ENCODE peak calls at places on chromosome 7, in eight cellular contexts. D is IMR-90, Z is A549, A is HCT116, P is H1, M is K562, V is HepG2, I is GM12878. H is an unnamed sample.

GRCh38 chr7:877312-878232 is 1.2 kb downstream of the GET4 start:
- DNase-seq in D (no peak), Z (no peak), A (no peak), P (no peak), M (peak), V (peak), I (no peak), H (no peak)

GRCh38 chr7:641966-642365 is 84.5 kb upstream of the DNAAF5 start:
- DNase-seq in D (no peak), Z (no peak), A (no peak), P (no peak), M (no peak), V (no peak), I (no peak), H (no peak)

GRCh38 chr7:121116399-121116798 is 127.9 kb downstream of the CPED1 start:
- DNase-seq in D (no peak), Z (no peak), A (no peak), P (no peak), M (no peak), V (no peak), I (no peak), H (no peak)

GRCh38 chr7:111561659-111561908 is 708 bp downstream of the IMMP2L start:
- DNase-seq in D (no peak), Z (no peak), A (no peak), P (no peak), M (peak), V (no peak), I (no peak), H (no peak)

GRCh38 chr7:50502001-50502684 is 52.0 kb upstream of the FIGNL1 start:
- DNase-seq in D (peak), Z (peak), A (no peak), P (no peak), M (peak), V (no peak), I (no peak), H (peak)

GRCh38 chr7:26655761-26656160 is 208.6 kb downstream of the SKAP2 start:
- DNase-seq in D (no peak), Z (no peak), A (no peak), P (no peak), M (no peak), V (no peak), I (no peak), H (no peak)

GRCh38 chr7:2008101-2008935 is 224.4 kb downstream of the MAD1L1 start:
- DNase-seq in D (no peak), Z (no peak), A (no peak), P (no peak), M (no peak), V (no peak), I (no peak), H (no peak)

GRCh38 chr7:71735961-71736556 is 604.1 kb downstream of the GALNT17 start:
- DNase-seq in D (peak), Z (peak), A (peak), P (peak), M (peak), V (peak), I (no peak), H (peak)

GRCh38 chr7:114150704-114151103 is 231.9 kb upstream of the PPP1R3A start:
- DNase-seq in D (no peak), Z (no peak), A (no peak), P (no peak), M (no peak), V (no peak), I (no peak), H (no peak)

GRCh38 chr7:41108821-41109220 is 594.1 kb downstream of the INHBA start:
- DNase-seq in D (no peak), Z (no peak), A (no peak), P (no peak), M (no peak), V (no peak), I (no peak), H (no peak)

GRCh38 chr7:65832281-65832680 is 40.6 kb upstream of the VKORC1L1 start:
- DNase-seq in D (peak), Z (peak), A (no peak), P (no peak), M (peak), V (no peak), I (no peak), H (peak)

GRCh38 chr7:122383934-122384333 is 79.4 kb upstream of the FEZF1 start:
- DNase-seq in D (no peak), Z (no peak), A (no peak), P (no peak), M (no peak), V (no peak), I (peak), H (no peak)

GRCh38 chr7:117892821-117893220 is 19.6 kb upstream of the CTTNBP2 start:
- DNase-seq in D (no peak), Z (no peak), A (no peak), P (no peak), M (no peak), V (no peak), I (no peak), H (no peak)

GRCh38 chr7:135716677-135717238 is 11.2 kb downstream of the SLC13A4 start:
- DNase-seq in D (peak), Z (peak), A (no peak), P (no peak), M (no peak), V (no peak), I (no peak), H (peak)

GRCh38 chr7:26038201-26038990 is 113.6 kb upstream of the NFE2L3 start:
- DNase-seq in D (no peak), Z (no peak), A (no peak), P (no peak), M (no peak), V (no peak), I (no peak), H (no peak)

GRCh38 chr7:127968547-127968946 is 62.7 kb downstream of the LRRC4 start:
- DNase-seq in D (no peak), Z (no peak), A (no peak), P (no peak), M (no peak), V (no peak), I (no peak), H (peak)

GRCh38 chr7:39172137-39172536 is 194.4 kb downstream of the POU6F2 start:
- DNase-seq in D (no peak), Z (no peak), A (no peak), P (no peak), M (no peak), V (no peak), I (no peak), H (no peak)

GRCh38 chr7:28128608-28129007 is 52.0 kb downstream of the JAZF1 start:
- DNase-seq in D (no peak), Z (no peak), A (no peak), P (no peak), M (no peak), V (no peak), I (no peak), H (peak)

GRCh38 chr7:28433604-28434254 is 21.4 kb downstream of the CREB5 start:
- DNase-seq in D (peak), Z (no peak), A (no peak), P (peak), M (peak), V (no peak), I (no peak), H (no peak)

GRCh38 chr7:24865994-24866615 is 108.8 kb upstream of the GSDME start:
- DNase-seq in D (no peak), Z (no peak), A (no peak), P (no peak), M (no peak), V (no peak), I (no peak), H (no peak)

GRCh38 chr7:99139031-99139430 is 4.9 kb downstream of the SMURF1 start:
- DNase-seq in D (peak), Z (no peak), A (no peak), P (no peak), M (no peak), V (no peak), I (no peak), H (no peak)

GRCh38 chr7:121954803-121955202 is 81.8 kb downstream of the PTPRZ1 start:
- DNase-seq in D (peak), Z (no peak), A (no peak), P (no peak), M (no peak), V (no peak), I (no peak), H (no peak)

GRCh38 chr7:41891967-41892755 is 189.3 kb upstream of the INHBA start:
- DNase-seq in D (no peak), Z (no peak), A (no peak), P (no peak), M (peak), V (no peak), I (no peak), H (no peak)

GRCh38 chr7:17786314-17786852 is 153.9 kb downstream of the SNX13 start:
- DNase-seq in D (no peak), Z (no peak), A (no peak), P (no peak), M (no peak), V (no peak), I (no peak), H (no peak)

GRCh38 chr7:24741691-24742639 is 15.3 kb downstream of the GSDME start:
- DNase-seq in D (peak), Z (peak), A (no peak), P (no peak), M (no peak), V (no peak), I (no peak), H (no peak)

GRCh38 chr7:29304756-29305155 is 110.2 kb downstream of the CHN2 start:
- DNase-seq in D (no peak), Z (no peak), A (no peak), P (no peak), M (no peak), V (no peak), I (no peak), H (peak)

GRCh38 chr7:145884716-145885514 is 231.7 kb upstream of the CNTNAP2 start:
- DNase-seq in D (no peak), Z (no peak), A (no peak), P (no peak), M (peak), V (no peak), I (no peak), H (no peak)

GRCh38 chr7:47330026-47330425 is 251.9 kb downstream of the TNS3 start:
- DNase-seq in D (no peak), Z (no peak), A (no peak), P (no peak), M (no peak), V (no peak), I (no peak), H (no peak)

GRCh38 chr7:47327698-47328391 is 254.1 kb downstream of the TNS3 start:
- DNase-seq in D (peak), Z (no peak), A (no peak), P (peak), M (no peak), V (no peak), I (no peak), H (peak)

GRCh38 chr7:47330561-47331178 is 251.2 kb downstream of the TNS3 start:
- DNase-seq in D (no peak), Z (no peak), A (no peak), P (no peak), M (no peak), V (no peak), I (no peak), H (no peak)

GRCh38 chr7:47328392-47329319 is 253.3 kb downstream of the TNS3 start:
- DNase-seq in D (no peak), Z (no peak), A (no peak), P (no peak), M (no peak), V (no peak), I (no peak), H (no peak)

DNA sequence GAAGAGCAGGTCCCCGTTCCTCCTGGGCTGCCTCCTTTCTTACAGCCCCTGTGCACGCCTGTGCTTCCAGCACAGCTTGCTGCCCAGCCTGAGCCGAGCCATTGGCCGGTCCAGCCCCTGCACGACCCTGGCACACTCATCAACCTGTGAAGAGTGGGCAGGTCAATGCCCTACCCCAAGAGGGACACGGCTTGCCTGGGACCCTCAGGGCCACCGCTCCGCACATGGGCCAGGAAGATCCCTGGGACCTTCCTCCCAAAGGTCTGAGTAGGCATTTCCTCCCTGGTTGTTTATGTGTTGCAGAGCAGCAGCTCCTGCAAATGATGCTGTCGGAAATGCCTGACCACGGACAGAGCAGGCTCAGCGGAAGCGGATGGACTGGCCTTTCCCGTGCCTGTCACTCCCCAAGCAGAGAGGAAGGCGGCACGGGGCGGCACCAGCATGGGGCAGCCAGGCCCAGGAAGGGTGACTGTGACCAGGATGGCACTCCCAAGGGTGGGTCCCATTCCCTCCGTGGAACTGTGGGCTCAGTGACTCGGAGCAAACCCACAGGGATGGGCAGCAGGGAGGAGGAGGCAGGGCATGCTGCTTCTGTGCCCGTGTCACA is 252.5 kb downstream of the TNS3 start:
- DNase-seq in D (peak), Z (no peak), A (no peak), P (no peak), M (no peak), V (no peak), I (no peak), H (no peak)
- TF ChIP-seq POLR2A in D (no peak), Z (no peak), A (no peak), P (no peak), M (no peak), V (no peak), I (no peak), H (no peak)

GRCh38 chr7:100418930-100419659 is 9.4 kb downstream of the ZCWPW1 start:
- DNase-seq in D (no peak), Z (no peak), A (no peak), P (no peak), M (no peak), V (no peak), I (no peak), H (no peak)
- H3K4me2 ChIP-seq in D (no peak), Z (no peak), A (no peak), P (no peak), M (no peak), V (no peak), I (peak), H (no peak)

GRCh38 chr7:55570218-55570873 is 2.0 kb downstream of the VOPP1 start:
- DNase-seq in D (no peak), Z (no peak), A (no peak), P (no peak), M (no peak), V (no peak), I (no peak), H (peak)
- TF ChIP-seq POLR2A in D (no peak), Z (no peak), A (no peak), P (no peak), M (no peak), V (no peak), I (no peak), H (no peak)

DNA sequence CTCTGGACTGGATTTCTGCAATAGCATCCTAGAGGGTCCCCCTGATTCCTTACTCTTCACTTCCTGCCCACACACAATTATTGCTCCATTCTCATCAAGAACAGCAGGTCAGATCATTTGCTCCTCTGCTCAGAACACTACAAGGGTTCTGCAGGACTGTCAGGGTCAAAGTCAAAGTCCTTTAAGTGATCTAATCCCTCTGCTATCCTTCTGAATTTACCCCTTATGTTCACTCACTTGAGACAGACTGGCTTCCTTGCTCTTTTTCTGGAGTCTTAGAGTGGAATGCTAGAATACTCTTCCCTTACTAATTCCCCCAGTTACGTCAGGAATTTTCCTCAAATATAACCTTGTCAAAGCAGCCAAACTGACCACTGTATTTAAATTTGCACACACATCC is 7.5 kb upstream of the POT1 start:
- DNase-seq in D (no peak), Z (no peak), A (no peak), P (no peak), M (no peak), V (no peak), I (no peak), H (no peak)
- H3K4me2 ChIP-seq in D (no peak), Z (no peak), A (no peak), P (no peak), M (no peak), V (no peak), I (no peak), H (no peak)

GRCh38 chr7:54932818-54933543 is 85.8 kb upstream of the EGFR start:
- DNase-seq in D (peak), Z (peak), A (peak), P (peak), M (no peak), V (peak), I (no peak), H (peak)
- TF ChIP-seq POLR2A in D (no peak), Z (peak), A (peak), P (peak), M (no peak), V (no peak), I (no peak), H (no peak)

GRCh38 chr7:139441961-139442360 is 41.5 kb downstream of the KLRG2 start:
- DNase-seq in D (no peak), Z (no peak), A (no peak), P (no peak), M (no peak), V (no peak), I (no peak), H (no peak)
- H3K4me2 ChIP-seq in D (no peak), Z (no peak), A (no peak), P (no peak), M (no peak), V (no peak), I (no peak), H (no peak)

GRCh38 chr7:151727579-151728285 is 149.2 kb downstream of the PRKAG2 start:
- DNase-seq in D (peak), Z (peak), A (peak), P (peak), M (peak), V (no peak), I (no peak), H (peak)
- TF ChIP-seq POLR2A in D (no peak), Z (no peak), A (no peak), P (no peak), M (no peak), V (no peak), I (no peak), H (no peak)

GRCh38 chr7:150321788-150322113 is 1.4 kb upstream of the LRRC61 start:
- DNase-seq in D (no peak), Z (no peak), A (no peak), P (no peak), M (no peak), V (no peak), I (no peak), H (no peak)
- H3K4me2 ChIP-seq in D (no peak), Z (no peak), A (peak), P (no peak), M (peak), V (peak), I (peak), H (no peak)

H was measured in endothelial cell of umbilical vein.